ENCODE peak calls at places on chromosomes 7 and 10, in five cellular contexts. Y is upper lobe of right lung, T is Panc1, C is RWPE1, Z is tibial nerve. M is an unnamed sample.

GRCh38 chr7:101743995-101744360 is 73.4 kb upstream of the CUX1 start:
- DNase-seq in Y (no peak), T (no peak), C (no peak), Z (no peak), M (no peak)

GRCh38 chr7:73885975-73886798 is 25.2 kb downstream of the TMEM270 start:
- DNase-seq in Y (no peak), T (no peak), C (no peak), Z (peak; percentile 48), M (no peak)

GRCh38 chr7:155913719-155914118 is 101.5 kb upstream of the SHH start:
- DNase-seq in Y (peak; percentile 52), T (no peak), C (no peak), Z (no peak), M (no peak)

GRCh38 chr10:10727812-10728211 is 289.9 kb upstream of the CELF2 start:
- DNase-seq in Y (no peak), T (no peak), C (peak; percentile 13), Z (no peak), M (no peak)

GRCh38 chr10:43355749-43356371 is 15.6 kb upstream of the FXYD4 start:
- DNase-seq in Y (no peak), T (peak; percentile 70), C (peak; percentile 42), Z (no peak), M (no peak)

GRCh38 chr10:118908487-118909280 is 120.8 kb upstream of the NANOS1 start:
- DNase-seq in Y (no peak), T (no peak), C (no peak), Z (no peak), M (no peak)

GRCh38 chr10:110141185-110141584 is 66.2 kb upstream of the MXI1 start:
- DNase-seq in Y (no peak), T (no peak), C (no peak), Z (no peak), M (no peak)

GRCh38 chr7:1329966-1330915 is 97.6 kb downstream of the UNCX start:
- DNase-seq in Y (no peak), T (no peak), C (no peak), Z (no peak), M (no peak)

GRCh38 chr10:110005716-110006115 is 2.1 kb upstream of the ADD3 start:
- DNase-seq in Y (no peak), T (no peak), C (no peak), Z (no peak), M (no peak)

GRCh38 chr10:126459878-126460481 is 71.7 kb upstream of the ADAM12 start:
- DNase-seq in Y (no peak), T (peak; percentile 88), C (peak; percentile 66), Z (no peak), M (no peak)

GRCh38 chr7:47194516-47194915 is 387.4 kb downstream of the TNS3 start:
- DNase-seq in Y (no peak), T (no peak), C (no peak), Z (no peak), M (no peak)

GRCh38 chr10:20871970-20872369 is 25.1 kb downstream of the NEBL start:
- DNase-seq in Y (no peak), T (no peak), C (no peak), Z (no peak), M (no peak)

GRCh38 chr7:149832332-149833041 is 5.7 kb upstream of the ZNF862 start:
- DNase-seq in Y (peak; percentile 37), T (no peak), C (no peak), Z (no peak), M (no peak)

GRCh38 chr7:79790863-79791262 is 337.4 kb upstream of the MAGI2 start:
- DNase-seq in Y (no peak), T (no peak), C (no peak), Z (no peak), M (no peak)

GRCh38 chr7:114630186-114630824 is 215.7 kb downstream of the FOXP2 start:
- DNase-seq in Y (no peak), T (no peak), C (no peak), Z (no peak), M (no peak)

GRCh38 chr7:325811-326210 is 35.8 kb downstream of the FOXL3 start:
- DNase-seq in Y (no peak), T (no peak), C (no peak), Z (no peak), M (no peak)

GRCh38 chr7:3591944-3592343 is 290.9 kb downstream of the SDK1 start:
- DNase-seq in Y (no peak), T (no peak), C (no peak), Z (no peak), M (no peak)

GRCh38 chr7:3589756-3590155 is 288.7 kb downstream of the SDK1 start:
- DNase-seq in Y (no peak), T (no peak), C (peak; percentile 83), Z (no peak), M (no peak)

GRCh38 chr7:3588341-3588740 is 287.3 kb downstream of the SDK1 start:
- DNase-seq in Y (no peak), T (no peak), C (peak; percentile 39), Z (no peak), M (no peak)

GRCh38 chr7:3592438-3593134 is 291.5 kb downstream of the SDK1 start:
- DNase-seq in Y (no peak), T (peak; percentile 41), C (no peak), Z (no peak), M (no peak)

GRCh38 chr7:3591150-3591549 is 290.1 kb downstream of the SDK1 start:
- DNase-seq in Y (no peak), T (no peak), C (no peak), Z (no peak), M (no peak)
- H3K27ac ChIP-seq in Y (no peak overlapping the region), T (peak overlapping the region; percentile 98), C (no peak overlapping the region), Z (no peak overlapping the region), M (no peak overlapping the region)

GRCh38 chr7:53350241-53350640 is 314.8 kb downstream of the POM121L12 start:
- DNase-seq in Y (no peak), T (no peak), C (peak; percentile 1), Z (no peak), M (no peak)
- TF ChIP-seq CTCF in Y (peak; percentile 40), T (peak; percentile 70), C (peak; percentile 43), Z (no peak), M (no peak)

GRCh38 chr10:34628174-34628802 is 186.8 kb downstream of the PARD3 start:
- DNase-seq in Y (no peak), T (no peak), C (no peak), Z (peak; percentile 37), M (no peak)
- H3K27ac ChIP-seq in Y (no peak overlapping the region), T (no peak overlapping the region), C (no peak overlapping the region), Z (no peak overlapping the region), M (no peak overlapping the region)

GRCh38 chr7:152649220-152649619 is 26.7 kb downstream of the XRCC2 start:
- DNase-seq in Y (no peak), T (no peak), C (no peak), Z (no peak), M (no peak)
- TF ChIP-seq CTCF in Y (no peak), T (no peak), C (no peak), Z (no peak), M (no peak)

GRCh38 chr7:50665403-50666123 is 100.4 kb upstream of the DDC start:
- DNase-seq in Y (no peak), T (no peak), C (no peak), Z (no peak), M (no peak)
- H3K27ac ChIP-seq in Y (peak overlapping the region; percentile 17), T (no peak overlapping the region), C (peak overlapping the region; percentile 62), Z (no peak overlapping the region), M (no peak overlapping the region)

DNA sequence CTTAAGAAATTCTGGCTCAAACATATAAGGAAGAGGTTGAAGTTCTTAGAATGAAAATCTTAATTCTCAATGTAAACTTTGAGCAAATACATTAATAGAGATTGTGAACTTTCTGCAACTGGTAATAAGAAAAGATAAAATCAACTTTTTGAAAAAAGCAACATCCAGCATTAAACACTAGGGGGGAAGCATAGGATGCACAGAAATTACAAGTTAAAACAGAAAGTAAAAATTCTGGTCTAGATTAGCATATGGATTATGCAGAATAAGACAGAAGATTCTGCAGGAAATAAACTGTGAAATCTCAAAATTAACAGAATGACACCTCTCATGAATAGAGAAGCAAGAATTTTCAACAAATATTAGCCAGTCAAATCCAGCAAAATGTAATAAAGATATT is 38.0 kb upstream of the CAV2 start:
- DNase-seq in Y (no peak), T (no peak), C (no peak), Z (no peak), M (no peak)
- TF ChIP-seq CTCF in Y (no peak), T (no peak), C (peak; percentile 30), Z (no peak), M (no peak)

DNA sequence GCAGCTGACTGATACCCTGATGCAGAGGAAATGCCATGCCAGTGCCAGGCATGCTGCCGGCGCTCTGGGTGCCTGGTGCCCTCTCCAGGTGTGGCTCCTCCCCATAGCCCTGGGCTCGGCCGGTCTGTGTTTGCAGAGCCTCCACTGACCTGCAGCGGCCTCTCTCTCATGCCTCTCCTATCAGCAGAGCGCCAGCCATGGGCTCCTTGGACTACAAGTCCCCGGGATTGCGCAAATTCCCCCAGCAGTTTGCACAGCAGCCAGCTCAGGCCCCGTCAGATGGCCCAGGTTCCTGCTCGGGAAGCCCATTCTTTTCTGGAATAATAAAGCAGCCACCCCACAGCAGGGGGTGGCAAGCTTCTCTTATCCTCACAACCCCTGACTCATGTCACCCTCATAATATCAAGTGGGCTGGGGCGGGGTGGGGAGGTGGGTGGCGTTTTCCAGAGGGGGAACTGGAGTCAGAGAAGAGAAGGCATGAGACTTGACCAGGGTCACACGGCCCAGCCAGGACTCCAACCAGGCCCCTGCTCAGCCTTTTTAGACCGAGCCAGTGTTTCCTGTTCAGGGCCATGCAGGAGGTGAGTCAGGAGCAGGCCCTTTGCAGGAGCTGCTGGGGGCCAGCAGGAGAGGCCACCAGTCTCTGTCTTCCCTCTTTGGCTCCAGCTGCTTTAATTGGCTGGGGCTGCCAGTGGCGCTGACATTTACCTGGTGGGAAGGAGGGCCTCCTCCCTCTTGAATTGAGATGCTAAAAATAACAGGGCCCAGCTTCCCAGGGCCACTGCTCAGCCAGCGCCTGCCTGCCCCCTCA is 58.6 kb downstream of the ZMIZ1 start:
- DNase-seq in Y (peak; percentile 96), T (no peak), C (peak; percentile 74), Z (peak; percentile 57), M (no peak)
- H3K27ac ChIP-seq in Y (peak overlapping the region; percentile 56), T (peak overlapping the region; percentile 57), C (peak overlapping the region; percentile 79), Z (no peak overlapping the region), M (no peak overlapping the region)

DNA sequence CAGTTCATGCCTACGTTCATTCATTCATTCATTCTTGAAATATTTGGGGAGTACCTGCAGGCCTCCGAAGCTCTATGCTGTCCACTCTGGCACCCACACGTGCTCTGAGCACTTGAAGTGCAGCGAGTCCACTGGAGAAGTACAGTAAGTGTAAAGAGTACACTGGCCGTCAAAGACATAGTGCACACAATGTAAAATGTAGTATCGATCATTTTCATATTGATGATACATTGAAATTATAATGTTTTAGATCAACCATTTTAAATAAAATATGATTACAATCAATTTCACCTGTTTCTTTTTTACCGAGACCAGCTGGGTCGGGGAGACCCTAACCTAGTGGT is 37.0 kb upstream of the PURB start:
- DNase-seq in Y (no peak), T (no peak), C (no peak), Z (no peak), M (no peak)
- TF ChIP-seq CTCF in Y (no peak), T (no peak), C (peak; percentile 38), Z (no peak), M (peak; percentile 40)

GRCh38 chr7:75987026-75987804 is 7.2 kb downstream of the TMEM120A start:
- DNase-seq in Y (peak; percentile 64), T (no peak), C (no peak), Z (no peak), M (no peak)
- H3K27ac ChIP-seq in Y (no peak overlapping the region), T (no peak overlapping the region), C (peak overlapping the region; percentile 37), Z (no peak overlapping the region), M (no peak overlapping the region)

M was measured in CD4-positive, alpha-beta T cell.